ENCODE peak calls at places on chromosomes 12 and 14, in five cellular contexts. L, A, D, V and H are unnamed samples.

GRCh38 chr14:30559638-30560071 is 697 bp downstream of the G2E3 start:
- DNase-seq in A (no peak), V (no peak), D (no peak), L (peak), H (no peak)

GRCh38 chr14:38107216-38107631 is 100.5 kb upstream of the SSTR1 start:
- DNase-seq in V (no peak), L (no peak), A (no peak), D (no peak), H (no peak)

GRCh38 chr14:37673439-37673838 is 78.0 kb downstream of the TTC6 start:
- DNase-seq in A (no peak), D (no peak), V (no peak), L (no peak), H (no peak)

GRCh38 chr12:109443794-109444193 is 33.3 kb downstream of the KCTD10 start:
- DNase-seq in V (no peak), A (no peak), L (no peak), D (no peak), H (no peak)

GRCh38 chr12:113152835-113153814 is 3.6 kb downstream of the CFAP73 start:
- DNase-seq in V (peak), L (peak), A (peak), D (peak), H (no peak)

GRCh38 chr12:124861898-124862676 is 1.6 kb downstream of the SCARB1 start:
- DNase-seq in A (no peak), V (no peak), D (no peak), L (no peak), H (no peak)

GRCh38 chr12:52280796-52281560 is 6.5 kb downstream of the KRT86 start:
- DNase-seq in V (peak), L (peak), D (no peak), A (peak), H (no peak)

GRCh38 chr12:96908170-96908675 is 1.2 kb downstream of the NEDD1 start:
- DNase-seq in V (no peak), D (no peak), A (no peak), L (no peak), H (no peak)

GRCh38 chr14:69483765-69484443 is 624 bp upstream of the PLEKHD1 start:
- DNase-seq in L (peak), D (no peak), V (no peak), A (no peak), H (no peak)

GRCh38 chr14:95452890-95453712 is 63.3 kb downstream of the SYNE3 start:
- DNase-seq in V (no peak), A (no peak), L (no peak), D (no peak), H (no peak)

GRCh38 chr12:25071366-25071765 is 122.5 kb upstream of the BCAT1 start:
- DNase-seq in A (no peak), V (no peak), D (no peak), L (no peak), H (no peak)

GRCh38 chr12:132967736-132968135 is 11.6 kb upstream of the ZNF605 start:
- DNase-seq in D (no peak), V (no peak), L (no peak), A (no peak), H (no peak)

GRCh38 chr12:120820885-120821510 is 83.2 kb downstream of the SPPL3 start:
- DNase-seq in D (no peak), V (no peak), A (no peak), L (no peak), H (no peak)

GRCh38 chr14:35401422-35401729 is 3.2 kb downstream of the NFKBIA start:
- DNase-seq in D (no peak), V (no peak), A (no peak), L (no peak), H (no peak)

GRCh38 chr14:61439779-61440418 is 118.5 kb downstream of the PRKCH start:
- DNase-seq in V (no peak), L (no peak), A (no peak), D (no peak), H (no peak)

GRCh38 chr12:18146375-18146774 is 56.4 kb upstream of the RERGL start:
- DNase-seq in V (no peak), L (peak), D (no peak), A (no peak), H (no peak)

GRCh38 chr12:87652026-87652425 is 377.2 kb downstream of the C12orf50 start:
- DNase-seq in A (no peak), L (no peak), V (no peak), D (no peak), H (no peak)

GRCh38 chr12:50633950-50634349 is 129.2 kb downstream of the DIP2B start:
- DNase-seq in V (no peak), A (no peak), D (no peak), L (peak), H (no peak)

GRCh38 chr12:2376855-2377657 is 324.3 kb downstream of the CACNA1C start:
- DNase-seq in D (no peak), L (no peak), A (no peak), V (no peak), H (no peak)

GRCh38 chr12:105198961-105199360 is 37.0 kb downstream of the APPL2 start:
- DNase-seq in D (no peak), A (no peak), V (no peak), L (no peak), H (no peak)

GRCh38 chr12:43282106-43282505 is 269.9 kb downstream of the ADAMTS20 start:
- DNase-seq in V (no peak), D (no peak), A (no peak), L (peak), H (no peak)

DNA sequence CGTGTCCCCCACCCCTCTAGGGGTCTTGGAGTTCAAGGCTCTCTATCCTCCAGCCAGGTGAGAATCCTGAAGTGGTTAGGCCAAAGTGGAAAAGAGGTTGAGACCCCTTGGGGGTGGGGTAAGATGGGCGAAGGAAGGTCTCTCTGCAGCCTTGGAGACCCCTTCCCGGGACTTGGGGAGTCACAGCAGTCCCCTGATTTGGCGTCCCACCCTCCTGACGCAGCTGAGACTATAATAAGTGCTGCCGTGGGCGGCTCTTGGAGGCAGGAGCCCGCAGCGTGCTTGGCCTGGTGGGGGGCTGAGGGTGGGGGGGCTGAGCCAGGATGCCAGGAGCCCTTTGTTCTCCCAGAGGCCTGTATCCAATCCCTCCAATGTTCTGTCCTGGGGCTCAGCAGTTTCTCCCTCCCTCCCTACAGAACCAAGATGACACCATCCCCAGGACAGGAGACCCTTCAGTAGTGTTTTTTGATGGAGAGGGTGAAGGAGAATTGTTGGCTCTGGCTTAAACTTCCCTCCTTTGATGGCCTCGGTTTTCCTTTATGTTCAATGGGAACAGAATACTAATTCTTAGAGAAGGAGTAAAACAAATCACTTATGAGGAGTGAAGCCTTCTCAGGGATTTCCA is 1.5 kb upstream of the AGAP2 start:
- DNase-seq in V (no peak), D (no peak), L (no peak), A (no peak), H (no peak)
- H3K4me3 ChIP-seq in V (no peak), D (no peak), L (no peak), A (no peak), H (no peak)

DNA sequence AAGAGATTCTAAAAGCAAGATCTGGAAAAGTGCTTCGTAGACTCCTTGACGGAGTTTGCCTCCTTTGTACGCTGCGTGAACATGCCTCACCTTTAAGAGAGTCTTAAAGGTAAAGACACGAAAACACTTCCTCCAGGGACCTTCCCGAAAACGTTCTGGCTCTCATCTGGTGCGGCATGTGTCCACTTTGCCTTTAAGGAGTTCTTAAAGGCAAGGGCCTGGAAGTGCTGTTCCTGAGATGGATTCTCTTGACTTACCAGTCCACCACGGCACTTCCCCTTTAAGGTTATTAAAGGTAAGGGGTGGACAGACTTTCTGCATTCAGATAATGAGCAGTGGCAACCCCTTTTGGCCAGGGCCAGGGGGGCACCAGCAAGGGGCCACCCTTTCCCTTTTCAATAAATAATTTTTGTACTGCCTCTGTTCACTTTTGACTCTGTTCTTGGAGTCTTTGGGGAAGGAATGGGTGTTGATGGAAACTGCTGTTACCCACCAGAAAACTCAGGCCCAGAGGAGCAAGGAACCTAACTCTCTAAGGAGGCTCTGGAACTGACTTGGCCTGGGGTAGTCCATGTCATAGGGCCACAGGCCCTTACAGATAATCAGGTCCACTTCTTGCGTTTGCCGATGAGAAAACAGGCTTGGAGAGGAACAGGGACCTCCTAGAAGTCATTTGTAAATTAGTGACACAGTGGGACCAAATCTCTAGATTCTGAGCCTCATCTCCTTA is 4.4 kb downstream of the REM2 start:
- DNase-seq in V (no peak), D (peak), A (peak), L (peak), H (peak)
- H3K4me3 ChIP-seq in V (peak), D (peak), A (peak), L (peak), H (peak)

GRCh38 chr12:3379079-3379478 is 111.9 kb upstream of the PRMT8 start:
- DNase-seq in A (no peak), D (no peak), V (no peak), L (no peak), H (no peak)

GRCh38 chr12:3377056-3377455 is 113.9 kb upstream of the PRMT8 start:
- DNase-seq in D (no peak), L (no peak), A (peak), V (no peak), H (no peak)

GRCh38 chr12:3380200-3381020 is 110.6 kb upstream of the PRMT8 start:
- DNase-seq in A (no peak), D (no peak), V (no peak), L (peak), H (no peak)

GRCh38 chr12:3378655-3379054 is 112.3 kb upstream of the PRMT8 start:
- DNase-seq in V (no peak), L (no peak), A (no peak), D (no peak), H (no peak)

GRCh38 chr12:3381059-3382047 is 109.7 kb upstream of the PRMT8 start:
- DNase-seq in A (no peak), D (no peak), L (no peak), V (peak), H (no peak)
- H3K4me3 ChIP-seq in A (no peak), D (no peak), L (no peak), V (no peak), H (no peak)

GRCh38 chr12:54010053-54010971 is 1.5 kb downstream of the HOXC8 start:
- DNase-seq in L (no peak), D (no peak), V (no peak), A (no peak), H (no peak)

GRCh38 chr12:54007538-54008259 is 1.1 kb upstream of the HOXC8 start:
- DNase-seq in L (no peak), D (no peak), A (no peak), V (no peak), H (no peak)

GRCh38 chr12:54009171-54010052 is 627 bp downstream of the HOXC8 start:
- DNase-seq in D (no peak), A (no peak), L (no peak), V (no peak), H (no peak)

GRCh38 chr12:54006700-54007220 is 2.0 kb upstream of the HOXC8 start:
- DNase-seq in V (no peak), D (no peak), L (no peak), A (no peak), H (no peak)

GRCh38 chr12:54008260-54008552 is 579 bp upstream of the HOXC8 start:
- DNase-seq in L (no peak), A (no peak), V (no peak), D (no peak), H (no peak)
- H3K4me3 ChIP-seq in L (no peak), A (no peak), V (no peak), D (no peak), H (no peak)

GRCh38 chr14:76810953-76811400 is 1.7 kb downstream of the ANGEL1 start:
- DNase-seq in A (no peak), L (peak), D (no peak), V (no peak), H (peak)

GRCh38 chr14:76811561-76811960 is 1.1 kb downstream of the ANGEL1 start:
- DNase-seq in L (peak), V (no peak), D (no peak), A (no peak), H (no peak)

GRCh38 chr14:76812093-76812421 is 625 bp downstream of the ANGEL1 start:
- DNase-seq in A (no peak), V (no peak), L (no peak), D (peak), H (no peak)

GRCh38 chr14:76808990-76809389 is 3.7 kb downstream of the ANGEL1 start:
- DNase-seq in V (no peak), D (no peak), A (no peak), L (no peak), H (no peak)

DNA sequence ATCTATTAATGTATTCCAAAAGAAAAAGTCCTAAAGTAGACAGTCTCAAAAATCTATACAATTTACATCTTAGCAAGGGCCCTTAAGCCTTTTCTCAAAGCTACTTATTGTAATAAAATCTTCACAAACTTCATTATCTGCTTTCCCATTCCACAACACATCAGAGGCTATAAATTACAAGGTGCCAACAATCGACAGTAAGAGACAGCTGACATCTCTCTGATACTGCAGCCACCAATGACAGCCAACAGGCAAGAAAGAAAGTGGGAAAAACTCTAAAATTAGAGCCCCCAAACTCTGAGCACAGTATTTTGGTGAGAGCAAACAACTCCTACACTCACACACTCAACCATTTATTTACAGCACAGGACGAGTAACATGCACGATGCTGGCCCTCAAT is 2.2 kb downstream of the ANGEL1 start:
- DNase-seq in L (no peak), D (no peak), A (no peak), V (no peak), H (no peak)
- H3K4me3 ChIP-seq in L (no peak), D (peak), A (peak), V (no peak), H (no peak)